ENCODE peak calls at places on chromosomes 3 and 15, in seven cellular contexts. N, P, F, R, H, V and Z are unnamed samples.

GRCh38 chr3:30613135-30613825 is 6.9 kb downstream of the TGFBR2 start:
- DNase-seq in N (no peak), P (no peak), F (no peak), R (no peak), H (no peak), V (no peak), Z (no peak)

GRCh38 chr15:42731461-42731860 is 5.5 kb downstream of the CDAN1 start:
- DNase-seq in N (no peak), P (no peak), F (no peak), R (no peak), H (no peak), V (no peak), Z (no peak)

GRCh38 chr3:195537995-195538394 is 5.1 kb downstream of the PPP1R2 start:
- DNase-seq in N (no peak), P (no peak), F (no peak), R (no peak), H (no peak), V (peak; percentile 56), Z (peak; percentile 74)

GRCh38 chr3:177385831-177386301 is 188.6 kb upstream of the TBL1XR1 start:
- DNase-seq in N (no peak), P (no peak), F (no peak), R (no peak), H (no peak), V (no peak), Z (no peak)

GRCh38 chr3:189848636-189849035 is 217.4 kb downstream of the TP63 start:
- DNase-seq in N (no peak), P (no peak), F (no peak), R (no peak), H (no peak), V (no peak), Z (no peak)

GRCh38 chr3:49199900-49200281 is 28.5 kb downstream of the KLHDC8B start:
- DNase-seq in N (no peak), P (no peak), F (no peak), R (no peak), H (no peak), V (no peak), Z (no peak)

GRCh38 chr15:44489464-44489863 is 47.5 kb upstream of the EIF3J start:
- DNase-seq in N (no peak), P (no peak), F (no peak), R (no peak), H (no peak), V (no peak), Z (peak; percentile 16)

GRCh38 chr15:87981969-87982368 is 274.6 kb downstream of the NTRK3 start:
- DNase-seq in N (no peak), P (no peak), F (no peak), R (no peak), H (no peak), V (no peak), Z (no peak)

GRCh38 chr3:156216852-156217251 is 96.5 kb downstream of the KCNAB1 start:
- DNase-seq in N (peak; percentile 26), P (no peak), F (no peak), R (no peak), H (no peak), V (no peak), Z (no peak)

GRCh38 chr15:66738595-66738994 is 36.6 kb downstream of the SMAD6 start:
- DNase-seq in N (no peak), P (no peak), F (no peak), R (no peak), H (no peak), V (no peak), Z (no peak)

DNA sequence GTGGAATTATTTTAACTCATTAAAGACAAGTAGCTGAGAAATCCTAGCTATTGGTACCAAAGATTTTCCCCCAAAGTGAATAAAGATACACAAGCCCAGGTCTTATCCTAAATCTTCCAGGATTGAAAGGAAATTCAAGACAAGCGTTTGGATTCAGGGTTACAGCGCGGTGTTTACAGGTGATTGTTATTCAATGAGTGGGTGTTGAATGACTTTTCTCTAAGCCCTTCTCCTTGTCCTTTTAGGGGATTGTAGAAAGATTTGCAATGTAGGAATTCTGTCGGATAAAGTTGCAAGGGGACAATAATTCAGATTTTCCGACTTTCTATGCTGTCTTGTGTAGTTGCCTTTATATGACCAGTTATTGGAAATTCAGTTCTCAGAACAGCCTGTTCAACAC is 57.2 kb downstream of the USP13 start:
- DNase-seq in N (no peak), P (no peak), F (no peak), R (no peak), H (no peak), V (no peak), Z (no peak)
- H3K27ac ChIP-seq in N (no peak overlapping the region), P (no peak overlapping the region), F (no peak overlapping the region), R (no peak overlapping the region), H (no peak overlapping the region), V (no peak overlapping the region), Z (no peak overlapping the region)

DNA sequence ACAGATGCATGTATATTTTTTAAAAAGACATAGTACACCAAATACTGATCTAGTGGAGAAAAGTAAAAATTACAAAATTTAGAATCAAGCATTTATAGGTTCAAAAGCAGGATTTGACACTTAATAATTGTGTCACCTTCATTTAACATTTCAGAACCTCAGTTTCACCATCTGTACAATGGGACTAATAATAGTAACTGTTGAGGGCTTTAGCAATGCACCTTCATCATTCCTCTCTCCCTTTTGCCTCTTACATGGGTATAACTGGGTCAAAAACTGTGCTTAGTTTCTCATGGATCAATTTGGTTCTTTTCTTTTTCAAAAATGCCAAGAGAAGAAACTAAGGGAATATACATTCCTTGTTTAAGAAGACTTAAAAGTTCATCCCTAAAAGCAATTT is 5.5 kb upstream of the TMEM212 start:
- DNase-seq in N (no peak), P (no peak), F (no peak), R (no peak), H (no peak), V (no peak), Z (no peak)
- H3K4me3 ChIP-seq in N (no peak overlapping the region), P (no peak overlapping the region), F (no peak overlapping the region), R (no peak overlapping the region), H (no peak overlapping the region), V (no peak overlapping the region), Z (no peak overlapping the region)

DNA sequence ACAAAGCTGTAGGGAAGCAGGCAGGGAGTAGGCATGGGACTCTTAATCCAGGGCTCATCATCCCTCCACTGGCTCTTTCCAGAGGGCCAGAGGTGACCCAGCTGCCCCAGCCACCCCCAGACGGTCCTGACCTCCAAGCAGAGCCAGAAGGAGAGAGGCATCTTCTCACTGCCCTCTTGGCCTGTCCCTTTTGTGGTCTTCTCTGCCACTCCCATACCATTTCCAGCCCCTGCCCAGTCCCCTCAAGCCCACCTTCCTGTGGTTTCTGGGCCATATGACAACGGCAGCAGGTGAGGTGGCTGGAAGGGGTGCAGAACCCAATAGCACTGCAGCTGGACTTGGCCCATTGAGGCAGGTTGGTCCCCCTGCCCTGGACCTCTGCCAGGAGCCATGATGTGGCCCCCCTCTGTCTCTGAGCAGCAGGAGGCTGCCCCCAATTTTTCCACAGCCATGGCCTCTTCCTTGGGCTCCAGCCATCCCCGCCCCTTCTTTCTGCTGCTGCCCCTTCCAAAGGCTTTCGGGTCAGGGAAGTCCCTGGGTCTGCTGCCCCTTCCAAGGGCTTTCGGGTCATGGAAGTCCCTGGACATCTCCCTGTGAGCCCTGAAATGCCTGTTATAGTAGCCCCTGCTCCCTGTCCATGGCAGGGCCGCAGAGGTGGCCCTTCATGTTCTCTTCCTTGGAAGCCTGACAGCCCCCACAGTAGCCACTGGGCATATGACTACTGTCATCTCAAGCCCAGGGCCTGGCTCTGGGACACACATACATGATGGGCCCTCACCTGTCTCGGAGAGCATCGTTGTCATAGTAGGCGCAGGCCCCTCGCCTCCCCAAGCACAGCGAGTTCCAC is 39.5 kb upstream of the RAB6B start:
- DNase-seq in N (no peak), P (no peak), F (no peak), R (peak; percentile 17), H (no peak), V (peak; percentile 37), Z (no peak)
- H3K27ac ChIP-seq in N (no peak overlapping the region), P (no peak overlapping the region), F (no peak overlapping the region), R (no peak overlapping the region), H (no peak overlapping the region), V (no peak overlapping the region), Z (no peak overlapping the region)

DNA sequence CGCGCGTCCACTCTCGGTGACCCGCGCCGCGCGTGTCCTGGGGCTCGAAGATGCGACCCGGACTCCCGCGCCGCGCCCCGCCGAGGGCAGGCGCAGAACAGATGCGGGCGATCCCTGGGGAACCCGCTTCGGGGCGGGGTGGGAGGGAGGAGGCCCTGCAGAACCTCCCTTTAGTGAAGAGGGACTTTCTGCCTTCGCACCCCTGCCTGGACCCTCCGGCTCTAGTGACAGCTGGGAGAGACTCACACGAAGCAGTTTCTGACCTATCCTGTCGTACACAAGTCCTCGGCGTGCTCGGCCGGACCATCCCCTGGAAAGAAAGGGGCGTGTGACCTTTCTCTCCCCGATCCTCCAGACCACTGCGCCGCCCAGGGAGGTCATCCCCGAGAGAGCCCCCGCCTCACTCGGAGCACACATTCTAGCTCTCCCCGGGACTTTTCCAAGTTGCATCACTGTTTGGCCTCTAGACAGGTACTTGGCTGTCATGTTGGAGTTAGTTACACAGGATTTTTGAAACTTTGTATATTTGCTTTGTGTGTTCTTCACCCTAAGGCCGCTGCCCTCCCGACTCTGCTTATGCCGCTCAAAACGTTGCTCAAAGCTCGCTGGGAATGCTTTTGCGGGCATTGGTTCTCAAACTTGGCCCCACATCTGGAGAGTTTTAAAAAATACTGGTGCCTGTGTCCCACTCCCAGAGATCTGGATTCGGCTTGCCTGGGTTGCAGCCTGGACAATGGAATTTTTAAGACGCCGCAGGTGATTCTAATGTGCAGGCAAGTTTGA is 581 bp downstream of the CGNL1 start:
- DNase-seq in N (peak; percentile 53), P (peak; percentile 89), F (peak; percentile 63), R (no peak), H (peak; percentile 31), V (no peak), Z (no peak)
- H3K4me3 ChIP-seq in N (peak overlapping the region; percentile 62), P (peak overlapping the region; percentile 88), F (peak overlapping the region; percentile 97), R (peak overlapping the region; percentile 66), H (peak overlapping the region; percentile 57), V (peak overlapping the region; percentile 70), Z (no peak overlapping the region)

GRCh38 chr3:116165190-116165589 is 280.1 kb downstream of the LSAMP start:
- DNase-seq in N (no peak), P (no peak), F (no peak), R (no peak), H (no peak), V (no peak), Z (no peak)
- H3K27ac ChIP-seq in N (no peak overlapping the region), P (no peak overlapping the region), F (no peak overlapping the region), R (no peak overlapping the region), H (no peak overlapping the region), V (no peak overlapping the region), Z (no peak overlapping the region)

DNA sequence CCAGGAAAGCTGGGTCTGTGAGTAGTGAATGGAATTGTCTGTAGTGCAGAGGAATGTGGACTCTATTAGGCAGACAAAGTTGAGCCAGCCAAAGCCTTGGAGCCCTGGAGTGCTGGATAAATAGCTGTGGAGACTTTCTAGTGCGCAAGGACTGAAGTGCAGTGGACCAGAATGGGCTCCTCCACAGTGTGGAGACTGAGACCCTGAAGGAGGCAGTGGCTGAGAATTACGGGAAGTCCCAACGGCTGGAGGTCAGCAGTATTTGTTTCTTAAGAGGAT is 902 bp downstream of the ZNF662 start:
- DNase-seq in N (no peak), P (no peak), F (no peak), R (no peak), H (no peak), V (no peak), Z (no peak)
- H3K4me3 ChIP-seq in N (no peak overlapping the region), P (peak overlapping the region; percentile 64), F (no peak overlapping the region), R (no peak overlapping the region), H (no peak overlapping the region), V (no peak overlapping the region), Z (no peak overlapping the region)

GRCh38 chr3:139307601-139308146 is 36.1 kb upstream of the MRPS22 start:
- DNase-seq in N (no peak), P (no peak), F (no peak), R (no peak), H (no peak), V (no peak), Z (no peak)
- H3K27ac ChIP-seq in N (no peak overlapping the region), P (no peak overlapping the region), F (no peak overlapping the region), R (no peak overlapping the region), H (no peak overlapping the region), V (no peak overlapping the region), Z (no peak overlapping the region)